ENCODE peak calls at places on chromosome 3, in eight cellular contexts. N, L, Q, D, C, F, Y and R are unnamed samples.

GRCh38 chr3:117761992-117762944 is 1052.7 kb downstream of the TUSC7 start:
- DNase-seq in Q (no peak), F (no peak), C (peak), N (no peak), Y (peak), L (no peak), D (no peak), R (no peak)

GRCh38 chr3:155519081-155519480 is 225.6 kb upstream of the STRIT1 start:
- DNase-seq in D (no peak), N (no peak), Q (no peak), F (no peak), Y (no peak), L (no peak), C (no peak), R (no peak)

GRCh38 chr3:188832146-188832545 is 339.6 kb upstream of the TPRG1 start:
- DNase-seq in C (peak), L (peak), Q (no peak), N (no peak), F (no peak), D (no peak), Y (no peak), R (no peak)

GRCh38 chr3:189787622-189788021 is 156.4 kb downstream of the TP63 start:
- DNase-seq in D (no peak), F (no peak), C (peak), L (peak), Q (no peak), Y (no peak), N (no peak), R (peak)

GRCh38 chr3:58404396-58404795 is 29.2 kb downstream of the PDHB start:
- DNase-seq in L (peak), C (peak), Y (no peak), N (no peak), F (no peak), D (no peak), Q (no peak), R (peak)

GRCh38 chr3:161035711-161036110 is 69.4 kb downstream of the B3GALNT1 start:
- DNase-seq in L (peak), N (no peak), F (no peak), D (no peak), Y (no peak), C (peak), Q (no peak), R (peak)

GRCh38 chr3:61813656-61814055 is 252.3 kb downstream of the PTPRG start:
- DNase-seq in C (no peak), D (no peak), F (no peak), Q (no peak), N (no peak), Y (no peak), L (peak), R (no peak)

GRCh38 chr3:167936010-167936409 is 159.7 kb downstream of the GOLIM4 start:
- DNase-seq in N (no peak), F (no peak), Q (no peak), L (no peak), D (no peak), C (no peak), Y (no peak), R (no peak)

GRCh38 chr3:150798122-150798618 is 35.2 kb upstream of the SIAH2 start:
- DNase-seq in L (no peak), N (no peak), F (no peak), Y (no peak), Q (peak), C (no peak), D (no peak), R (no peak)

GRCh38 chr3:189848636-189849035 is 217.4 kb downstream of the TP63 start:
- DNase-seq in N (no peak), D (no peak), Q (no peak), F (no peak), Y (no peak), L (no peak), C (no peak), R (no peak)

GRCh38 chr3:7695067-7695466 is 806.6 kb upstream of the LMCD1 start:
- DNase-seq in F (no peak), C (no peak), L (no peak), D (no peak), Y (no peak), Q (no peak), N (no peak), R (no peak)

GRCh38 chr3:5136619-5137429 is 14.7 kb downstream of the ARL8B start:
- DNase-seq in N (no peak), Y (no peak), L (no peak), F (no peak), C (peak), D (no peak), Q (no peak), R (no peak)

GRCh38 chr3:195156286-195156890 is 114.6 kb downstream of the XXYLT1 start:
- DNase-seq in N (no peak), D (no peak), L (no peak), Y (no peak), C (no peak), F (no peak), Q (no peak), R (no peak)

GRCh38 chr3:43071313-43071893 is 34.5 kb downstream of the POMGNT2 start:
- DNase-seq in C (no peak), Y (no peak), Q (no peak), L (no peak), N (no peak), D (no peak), F (no peak), R (no peak)

GRCh38 chr3:45962033-45962432 is 18.8 kb downstream of the CXCR6 start:
- DNase-seq in Y (no peak), C (no peak), L (no peak), F (no peak), D (no peak), N (no peak), Q (no peak), R (no peak)

GRCh38 chr3:177905173-177905894 is 630.9 kb upstream of the KCNMB2 start:
- DNase-seq in Y (no peak), C (no peak), Q (no peak), F (no peak), N (no peak), D (no peak), L (peak), R (peak)

GRCh38 chr3:115692887-115693524 is 69.7 kb downstream of the GAP43 start:
- DNase-seq in F (peak), D (peak), Q (peak), C (peak), Y (peak), N (peak), L (peak), R (peak)

GRCh38 chr3:111961461-111962269 is 17.2 kb upstream of the ABHD10 start:
- DNase-seq in D (no peak), L (peak), Y (no peak), F (no peak), Q (no peak), C (no peak), N (no peak), R (no peak)

GRCh38 chr3:98013428-98014349 is 21.4 kb downstream of the GABRR3 start:
- DNase-seq in L (no peak), C (peak), F (no peak), Q (no peak), Y (no peak), D (no peak), N (no peak), R (no peak)

GRCh38 chr3:128895843-128896365 is 16.5 kb downstream of the ACAD9 start:
- DNase-seq in L (no peak), Y (no peak), D (no peak), Q (no peak), C (no peak), N (no peak), F (no peak), R (no peak)

GRCh38 chr3:126468028-126468891 is 7.4 kb downstream of the ZXDC start:
- DNase-seq in C (no peak), L (peak), Y (no peak), D (no peak), Q (no peak), N (no peak), F (peak), R (no peak)

GRCh38 chr3:58529516-58530353 is 7.3 kb downstream of the ACOX2 start:
- DNase-seq in D (no peak), Q (no peak), N (peak), F (no peak), Y (peak), C (no peak), L (peak), R (no peak)

GRCh38 chr3:107367353-107367752 is 9.9 kb upstream of the CCDC54 start:
- DNase-seq in C (peak), L (peak), Q (no peak), F (no peak), D (no peak), N (no peak), Y (no peak), R (peak)

GRCh38 chr3:16998236-16998923 is 113.6 kb downstream of the PLCL2 start:
- DNase-seq in Y (no peak), C (no peak), Q (no peak), D (no peak), F (no peak), N (no peak), L (peak), R (no peak)

GRCh38 chr3:98730338-98730737 is 32.8 kb upstream of the ST3GAL6 start:
- DNase-seq in Y (no peak), C (peak), D (no peak), N (no peak), Q (no peak), L (no peak), F (no peak), R (peak)

GRCh38 chr3:71090207-71090606 is 493.3 kb downstream of the FOXP1 start:
- DNase-seq in F (no peak), N (no peak), C (no peak), D (no peak), Q (no peak), L (no peak), Y (no peak), R (no peak)

GRCh38 chr3:35296533-35296932 is 342.8 kb upstream of the ARPP21 start:
- DNase-seq in Y (no peak), D (no peak), Q (no peak), L (no peak), N (no peak), F (no peak), C (no peak), R (peak)

GRCh38 chr3:13851997-13852637 is 27.8 kb downstream of the WNT7A start:
- DNase-seq in D (no peak), F (no peak), C (peak), L (no peak), N (no peak), Q (no peak), Y (no peak), R (no peak)

GRCh38 chr3:123067689-123068226 is 933 bp downstream of the PDIA5 start:
- DNase-seq in C (no peak), D (no peak), Y (no peak), N (no peak), L (no peak), F (no peak), Q (no peak), R (no peak)

GRCh38 chr3:32719931-32720330 is 34.9 kb downstream of the CNOT10 start:
- DNase-seq in F (no peak), L (no peak), D (no peak), N (no peak), Q (no peak), Y (no peak), C (no peak), R (no peak)

GRCh38 chr3:194104041-194104751 is 31.8 kb upstream of the HES1 start:
- DNase-seq in N (no peak), C (no peak), F (no peak), L (no peak), Q (no peak), D (no peak), Y (no peak), R (no peak)

GRCh38 chr3:134885877-134886621 is 91.0 kb downstream of the EPHB1 start:
- DNase-seq in F (no peak), Y (no peak), N (no peak), D (no peak), Q (no peak), C (peak), L (peak), R (no peak)

GRCh38 chr3:187841552-187841951 is 96.3 kb upstream of the BCL6 start:
- DNase-seq in N (no peak), Y (no peak), D (no peak), F (no peak), C (peak), Q (no peak), L (peak), R (no peak)

GRCh38 chr3:186452517-186452916 is 90.5 kb upstream of the DGKG start:
- DNase-seq in F (no peak), N (no peak), Y (no peak), D (no peak), C (peak), Q (peak), L (peak), R (peak)

GRCh38 chr3:61591300-61591699 is 29.9 kb downstream of the PTPRG start:
- DNase-seq in Y (no peak), F (no peak), D (no peak), N (no peak), Q (no peak), C (no peak), L (no peak), R (no peak)

GRCh38 chr3:85567074-85567676 is 608.4 kb downstream of the CADM2 start:
- DNase-seq in C (peak), F (no peak), N (no peak), Q (peak), Y (peak), D (no peak), L (peak), R (peak)

GRCh38 chr3:154059798-154060197 is 61.4 kb upstream of the ARHGEF26 start:
- DNase-seq in Y (no peak), L (no peak), C (peak), F (no peak), N (no peak), Q (no peak), D (no peak), R (no peak)

GRCh38 chr3:56556908-56557814 is at the start of gene CCDC66:
- DNase-seq in Q (peak), F (peak), Y (peak), D (peak), N (peak), L (peak), C (peak), R (peak)

GRCh38 chr3:56557815-56558170 is 818 bp downstream of the CCDC66 start:
- DNase-seq in F (no peak), C (no peak), D (no peak), N (no peak), Y (no peak), Q (no peak), L (no peak), R (no peak)
- TF ChIP-seq CTCF in F (no peak), C (no peak), D (no peak), N (no peak), Y (no peak), Q (no peak), L (no peak), R (no peak)

GRCh38 chr3:22907796-22908195 is 295.3 kb upstream of the UBE2E2 start:
- DNase-seq in D (no peak), Q (no peak), L (no peak), N (no peak), Y (no peak), C (no peak), F (no peak), R (no peak)

GRCh38 chr3:22908974-22909507 is 294.1 kb upstream of the UBE2E2 start:
- DNase-seq in Q (no peak), Y (no peak), F (no peak), C (no peak), L (no peak), N (no peak), D (no peak), R (no peak)
- TF ChIP-seq CTCF in Q (no peak), Y (no peak), F (peak), C (no peak), L (no peak), N (no peak), D (no peak), R (no peak)

GRCh38 chr3:136074546-136074945 is 109.0 kb downstream of the PPP2R3A start:
- DNase-seq in F (no peak), L (peak), Q (no peak), D (no peak), Y (no peak), N (no peak), C (no peak), R (no peak)

GRCh38 chr3:136075816-136076215 is 110.3 kb downstream of the PPP2R3A start:
- DNase-seq in Y (no peak), N (no peak), L (peak), F (no peak), Q (no peak), D (no peak), C (no peak), R (no peak)

GRCh38 chr3:136070953-136071949 is 105.7 kb downstream of the PPP2R3A start:
- DNase-seq in Q (no peak), L (peak), F (peak), D (peak), C (peak), Y (no peak), N (no peak), R (peak)

GRCh38 chr3:136078421-136079364 is 113.2 kb downstream of the PPP2R3A start:
- DNase-seq in D (no peak), F (no peak), N (no peak), L (peak), C (peak), Q (no peak), Y (no peak), R (no peak)

GRCh38 chr3:136075218-136075808 is 109.8 kb downstream of the PPP2R3A start:
- DNase-seq in N (peak), C (peak), Q (peak), F (peak), Y (peak), D (peak), L (peak), R (peak)
- TF ChIP-seq CTCF in N (peak), C (peak), Q (peak), F (peak), Y (peak), D (peak), L (peak), R (peak)

GRCh38 chr3:127857270-127857801 is 35.0 kb upstream of the MGLL start:
- DNase-seq in Q (no peak), Y (no peak), D (no peak), F (no peak), L (peak), N (no peak), C (no peak), R (no peak)
- TF ChIP-seq CTCF in Q (no peak), Y (no peak), D (no peak), F (no peak), L (peak), N (no peak), C (peak), R (peak)